ENCODE peak calls at places on chromosome 16, in seven cellular contexts. W is adrenal gland, Y is AG04450, L is endothelial cell, B is thoracic aorta, C is PC-3, O is brain microvascular endothelial cell. M is an unnamed sample.

GRCh38 chr16:31088459-31089183 is at the start of gene PRSS53:
- DNase-seq in W (no peak), Y (no peak), L (no peak), B (no peak), C (no peak), O (no peak), M (no peak)

GRCh38 chr16:58661199-58661830 is 23.3 kb downstream of the SLC38A7 start:
- DNase-seq in W (peak; percentile 85), Y (peak; percentile 66), L (peak; percentile 48), B (peak; percentile 14), C (peak; percentile 85), O (peak; percentile 91), M (peak; percentile 74)

GRCh38 chr16:85556456-85557082 is 56.6 kb upstream of the GSE1 start:
- DNase-seq in W (peak; percentile 49), Y (no peak), L (peak; percentile 58), B (no peak), C (peak; percentile 29), O (no peak), M (no peak)

GRCh38 chr16:10964891-10965326 is 20.5 kb downstream of the CLEC16A start:
- DNase-seq in W (no peak), Y (no peak), L (no peak), B (no peak), C (no peak), O (no peak), M (no peak)

GRCh38 chr16:84548971-84549844 is 44.7 kb upstream of the MEAK7 start:
- DNase-seq in W (peak; percentile 36), Y (no peak), L (peak; percentile 13), B (no peak), C (no peak), O (no peak), M (no peak)

GRCh38 chr16:70589998-70590471 is 56.3 kb upstream of the IL34 start:
- DNase-seq in W (peak; percentile 54), Y (no peak), L (no peak), B (no peak), C (no peak), O (peak; percentile 49), M (no peak)

GRCh38 chr16:80039777-80040176 is 439.2 kb upstream of the MAF start:
- DNase-seq in W (no peak), Y (no peak), L (no peak), B (no peak), C (no peak), O (no peak), M (no peak)

GRCh38 chr16:83652898-83653297 is 154.9 kb upstream of the HSBP1 start:
- DNase-seq in W (no peak), Y (no peak), L (no peak), B (no peak), C (no peak), O (no peak), M (no peak)

GRCh38 chr16:2675021-2675420 is 7.3 kb upstream of the KCTD5 start:
- DNase-seq in W (no peak), Y (no peak), L (no peak), B (no peak), C (no peak), O (no peak), M (peak; percentile 55)

GRCh38 chr16:2675714-2676113 is 6.6 kb upstream of the KCTD5 start:
- DNase-seq in W (no peak), Y (no peak), L (no peak), B (no peak), C (peak; percentile 50), O (no peak), M (peak; percentile 52)

GRCh38 chr16:2671741-2672140 is 10.6 kb upstream of the KCTD5 start:
- DNase-seq in W (no peak), Y (no peak), L (no peak), B (no peak), C (no peak), O (no peak), M (peak; percentile 50)

GRCh38 chr16:2673066-2673999 is 9.0 kb upstream of the KCTD5 start:
- DNase-seq in W (peak; percentile 96), Y (peak; percentile 48), L (peak; percentile 96), B (peak; percentile 81), C (peak; percentile 90), O (peak; percentile 91), M (peak; percentile 97)
- TF ChIP-seq CTCF in W (no peak), Y (no peak), L (no peak), B (no peak), C (no peak), O (no peak), M (no peak)

GRCh38 chr16:12468552-12468951 is 335.1 kb downstream of the CPPED1 start:
- DNase-seq in W (no peak), Y (no peak), L (peak; percentile 29), B (no peak), C (no peak), O (no peak), M (no peak)
- TF ChIP-seq CTCF in W (no peak), Y (no peak), L (peak; percentile 46), B (no peak), C (peak; percentile 32), O (peak; percentile 35), M (no peak)

DNA sequence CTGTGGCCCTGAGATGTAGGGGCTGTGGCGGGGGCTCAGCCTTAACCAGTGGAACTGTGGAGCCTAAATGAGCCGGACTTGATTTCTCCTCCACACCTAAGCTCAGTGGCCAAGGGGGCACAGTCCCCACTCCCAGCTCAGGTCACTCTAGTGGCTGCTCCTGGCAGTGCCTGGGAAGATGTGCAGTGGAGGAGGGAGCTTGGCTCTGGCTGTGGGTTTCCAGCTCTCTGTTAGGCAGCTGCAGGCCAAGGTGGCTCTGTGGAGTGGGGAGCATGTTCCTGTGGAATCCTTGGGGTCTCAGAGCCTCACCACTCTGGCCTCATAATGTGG is 76.3 kb downstream of the AMFR start:
- DNase-seq in W (no peak), Y (no peak), L (no peak), B (no peak), C (no peak), O (no peak), M (no peak)
- TF ChIP-seq CTCF in W (no peak), Y (no peak), L (no peak), B (no peak), C (no peak), O (peak; percentile 29), M (no peak)

GRCh38 chr16:87851601-87852000 is 17.7 kb downstream of the SLC7A5 start:
- DNase-seq in W (no peak), Y (no peak), L (no peak), B (no peak), C (no peak), O (no peak), M (no peak)
- TF ChIP-seq CTCF in W (no peak), Y (no peak), L (no peak), B (no peak), C (no peak), O (no peak), M (no peak)

M was measured in ascending aorta.